ENCODE peak calls at places on chromosomes 12 and 14, in four cellular contexts. L is GM23338, F is DND-41, X is neural progenitor cell. T is an unnamed sample.

GRCh38 chr12:5201554-5202243 is 158.0 kb downstream of the KCNA5 start:
- DNase-seq in L (peak; percentile 71), F (no peak), X (peak; percentile 64), T (no peak)

GRCh38 chr12:119681139-119681538 is 13.2 kb downstream of the PRKAB1 start:
- DNase-seq in L (no peak), F (no peak), X (no peak), T (no peak)

GRCh38 chr14:39467889-39468524 is 35.8 kb upstream of the FBXO33 start:
- DNase-seq in L (peak; percentile 79), F (peak; percentile 46), X (peak; percentile 71), T (peak; percentile 55)

GRCh38 chr14:41607119-41607785 is 576 bp downstream of the LRFN5 start:
- DNase-seq in L (peak; percentile 41), F (no peak), X (peak; percentile 43), T (no peak)

GRCh38 chr14:50666772-50667490 is 1.2 kb downstream of the SAV1 start:
- DNase-seq in L (peak; percentile 76), F (peak; percentile 42), X (peak; percentile 71), T (no peak)

GRCh38 chr12:52037248-52037861 is 13.9 kb upstream of the NR4A1 start:
- DNase-seq in L (peak; percentile 79), F (no peak), X (peak; percentile 69), T (no peak)

GRCh38 chr12:84862190-84862589 is 50.4 kb downstream of the SLC6A15 start:
- DNase-seq in L (no peak), F (no peak), X (no peak), T (no peak)

GRCh38 chr12:124123432-124124015 is 150.5 kb downstream of the ZNF664 start:
- DNase-seq in L (no peak), F (no peak), X (peak; percentile 23), T (no peak)

GRCh38 chr14:96274122-96274910 is 18.3 kb downstream of the BDKRB1 start:
- DNase-seq in L (no peak), F (no peak), X (no peak), T (no peak)

GRCh38 chr14:56002316-56002715 is 115.9 kb upstream of the PELI2 start:
- DNase-seq in L (no peak), F (no peak), X (no peak), T (no peak)

GRCh38 chr12:98352218-98352811 is 163.1 kb upstream of the TMPO start:
- DNase-seq in L (no peak), F (no peak), X (no peak), T (peak; percentile 18)

GRCh38 chr14:54435500-54435981 is 5.6 kb downstream of the CNIH1 start:
- DNase-seq in L (no peak), F (no peak), X (no peak), T (no peak)

GRCh38 chr12:30962047-30962446 is 35.5 kb downstream of the TSPAN11 start:
- DNase-seq in L (no peak), F (no peak), X (no peak), T (no peak)

GRCh38 chr12:53213348-53213747 is 6.3 kb upstream of the ITGB7 start:
- DNase-seq in L (peak; percentile 92), F (peak; percentile 87), X (peak; percentile 91), T (no peak)

DNA sequence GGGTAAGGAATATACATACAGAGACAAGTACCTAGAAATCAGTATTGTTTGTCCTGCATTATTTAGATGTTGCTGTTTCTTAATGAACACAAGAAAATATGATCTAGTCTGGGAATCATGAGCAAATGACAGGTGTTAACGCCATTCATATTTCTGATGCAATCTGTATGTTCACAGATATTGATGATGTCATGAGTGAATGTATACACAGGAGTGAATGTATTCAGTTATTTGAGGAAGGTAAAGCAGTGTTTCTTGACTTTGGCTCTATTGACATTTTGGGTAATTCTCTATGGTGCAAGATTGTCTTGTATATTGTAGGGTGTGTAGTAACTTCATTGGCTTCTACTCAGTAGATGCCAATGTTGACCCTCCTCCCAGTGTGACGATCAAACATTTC is 26.7 kb upstream of the RTL1 start:
- DNase-seq in L (no peak), F (no peak), X (no peak), T (no peak)
- H3K4me2 ChIP-seq in L (no peak overlapping the region), F (no peak overlapping the region), X (no peak overlapping the region), T (no peak overlapping the region)

GRCh38 chr12:32902287-32902996 is 5.9 kb upstream of the PKP2 start:
- DNase-seq in L (no peak), F (no peak), X (no peak), T (no peak)
- H3K4me2 ChIP-seq in L (no peak overlapping the region), F (no peak overlapping the region), X (no peak overlapping the region), T (no peak overlapping the region)

DNA sequence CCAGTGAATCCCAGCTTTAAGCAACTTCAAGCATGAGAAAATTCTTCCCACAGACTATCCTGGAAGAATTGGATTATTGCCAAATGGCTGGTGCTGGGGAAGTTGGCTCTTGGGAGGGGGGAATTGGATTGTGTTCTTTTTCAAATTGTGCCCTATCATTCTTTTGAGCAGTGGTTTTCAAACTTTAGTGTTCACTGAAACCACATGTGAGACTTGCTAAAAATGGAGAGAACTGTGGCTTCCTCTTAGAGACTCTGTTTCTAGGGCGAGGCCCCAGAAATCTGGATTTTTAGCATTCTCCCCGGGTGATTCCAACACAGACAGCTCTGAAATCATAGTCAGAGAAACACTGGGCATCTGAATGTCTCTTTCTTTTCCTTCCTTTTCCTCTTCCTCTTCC is 14.3 kb upstream of the OTUB2 start:
- DNase-seq in L (no peak), F (no peak), X (no peak), T (no peak)
- H3K4me2 ChIP-seq in L (no peak overlapping the region), F (no peak overlapping the region), X (no peak overlapping the region), T (peak overlapping the region; percentile 21)

GRCh38 chr12:41185946-41186345 is 2.2 kb upstream of the PDZRN4 start:
- DNase-seq in L (no peak), F (no peak), X (no peak), T (no peak)
- H3K4me2 ChIP-seq in L (no peak overlapping the region), F (no peak overlapping the region), X (no peak overlapping the region), T (no peak overlapping the region)

DNA sequence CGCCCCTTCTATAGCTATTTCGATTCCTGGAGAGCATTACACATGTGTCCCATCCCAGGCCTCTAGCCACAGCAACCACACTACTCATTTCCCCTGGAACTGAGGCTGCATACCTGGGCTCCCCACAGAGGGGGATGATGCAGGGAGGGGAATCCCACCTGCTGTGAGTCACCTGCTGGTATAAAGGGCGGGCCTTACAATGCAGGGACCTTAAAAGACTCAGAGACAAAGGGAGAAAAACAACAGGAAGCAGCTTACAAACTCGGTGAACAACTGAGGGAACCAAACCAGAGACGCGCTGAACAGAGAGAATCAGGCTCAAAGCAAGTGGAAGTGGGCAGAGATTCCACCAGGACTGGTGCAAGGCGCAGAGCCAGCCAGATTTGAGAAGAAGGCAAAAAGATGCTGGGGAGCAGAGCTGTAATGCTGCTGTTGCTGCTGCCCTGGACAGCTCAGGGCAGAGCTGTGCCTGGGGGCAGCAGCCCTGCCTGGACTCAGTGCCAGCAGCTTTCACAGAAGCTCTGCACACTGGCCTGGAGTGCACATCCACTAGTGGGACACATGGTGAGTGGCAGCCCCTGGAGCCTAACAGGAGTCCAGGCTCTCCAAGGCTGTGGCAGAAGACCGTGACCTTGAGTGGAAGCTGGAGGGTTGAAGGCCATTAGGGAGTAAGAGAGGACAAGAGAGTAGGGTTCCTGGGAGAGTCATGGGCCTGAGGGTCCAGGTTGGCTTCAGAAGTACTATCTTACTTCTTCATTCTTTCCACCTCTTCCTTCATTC is at the start of gene IL23A:
- DNase-seq in L (peak; percentile 85), F (peak; percentile 27), X (peak; percentile 54), T (no peak)
- H3K4me2 ChIP-seq in L (peak within 1 kb of the TSS; percentile 76), F (no peak within 1 kb of the TSS), X (peak within 1 kb of the TSS; percentile 70), T (no peak within 1 kb of the TSS)

GRCh38 chr12:71938728-71939385 is at the start of gene TPH2:
- DNase-seq in L (peak; percentile 96), F (peak; percentile 84), X (peak; percentile 94), T (peak; percentile 31)

GRCh38 chr12:71941174-71941573 is 2.5 kb downstream of the TPH2 start:
- DNase-seq in L (no peak), F (no peak), X (no peak), T (no peak)

DNA sequence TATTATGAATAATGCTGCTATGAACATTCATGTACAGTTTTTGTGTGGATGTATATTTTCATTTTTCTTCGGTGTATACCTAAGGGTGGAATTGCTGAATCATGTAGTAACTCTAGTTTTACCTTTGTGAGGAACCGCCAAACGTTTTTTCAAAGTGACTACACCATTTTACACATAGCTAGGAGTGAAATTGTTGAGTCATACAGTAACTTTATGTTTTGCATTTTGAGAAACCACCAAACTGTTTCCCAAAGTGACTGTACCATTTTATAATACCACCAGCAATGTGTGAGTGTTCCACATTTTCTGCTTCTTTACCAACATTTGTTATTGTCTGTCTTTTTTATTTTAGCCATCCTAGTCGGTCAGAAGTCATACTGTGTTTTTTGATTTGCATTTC is 3.1 kb upstream of the TPH2 start:
- DNase-seq in L (no peak), F (no peak), X (no peak), T (no peak)
- H3K4me2 ChIP-seq in L (no peak overlapping the region), F (no peak overlapping the region), X (no peak overlapping the region), T (no peak overlapping the region)

DNA sequence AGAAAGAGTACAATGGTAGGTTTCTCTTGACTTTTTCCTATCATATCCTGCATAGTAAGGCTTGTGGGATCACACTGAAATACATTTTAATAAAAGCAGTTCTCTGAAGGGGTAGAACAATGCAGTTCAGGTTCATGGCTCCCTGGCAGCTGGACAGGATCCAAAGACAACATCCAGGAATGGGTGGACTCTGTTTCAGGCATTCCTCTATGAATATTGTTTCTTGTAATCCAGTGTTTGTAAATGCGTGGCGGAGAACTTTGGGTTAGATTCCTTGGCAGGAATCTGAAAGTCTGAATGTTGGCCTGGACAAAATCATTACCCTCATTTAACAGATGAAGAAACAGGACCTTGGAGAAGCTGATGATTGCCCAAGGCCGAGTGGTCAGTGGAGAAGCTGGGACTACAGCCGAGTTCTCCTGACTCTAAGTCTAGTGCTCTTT is 43.5 kb downstream of the SYNE2 start:
- DNase-seq in L (no peak), F (no peak), X (no peak), T (peak; percentile 12)
- H3K4me2 ChIP-seq in L (no peak overlapping the region), F (no peak overlapping the region), X (no peak overlapping the region), T (peak overlapping the region; percentile 31)

GRCh38 chr14:74942608-74943007 is 12.8 kb downstream of the PGF start:
- DNase-seq in L (no peak), F (no peak), X (no peak), T (no peak)
- H3K4me2 ChIP-seq in L (no peak overlapping the region), F (no peak overlapping the region), X (no peak overlapping the region), T (no peak overlapping the region)

GRCh38 chr14:106200539-106201310 is 674.3 kb downstream of the TMEM121 start:
- DNase-seq in L (no peak), F (peak; percentile 92), X (no peak), T (no peak)

GRCh38 chr14:106201376-106201775 is 675.0 kb downstream of the TMEM121 start:
- DNase-seq in L (no peak), F (no peak), X (no peak), T (no peak)

GRCh38 chr14:106207316-106207715 is 680.9 kb downstream of the TMEM121 start:
- DNase-seq in L (no peak), F (no peak), X (no peak), T (no peak)

GRCh38 chr14:106204063-106204462 is 677.7 kb downstream of the TMEM121 start:
- DNase-seq in L (no peak), F (peak; percentile 40), X (no peak), T (no peak)

GRCh38 chr14:106203438-106203837 is 677.1 kb downstream of the TMEM121 start:
- DNase-seq in L (no peak), F (no peak), X (no peak), T (no peak)
- H3K4me2 ChIP-seq in L (no peak overlapping the region), F (no peak overlapping the region), X (no peak overlapping the region), T (no peak overlapping the region)